ENCODE peak calls at places on chromosomes 1 and 21, in seven cellular contexts. F is astrocyte of the spinal cord; X is esophagus squamous epithelium; O is midbrain; M is mucosa of gallbladder; J is stimulated activated CD4-positive, alpha-beta T cell treated with anti-CD3 and anti-CD28 coated beads, Interleukin-4, amount 100 ng/mL, for 4 hours; N is NCI-H1417 treated with DMSO at 0.1 percent for 48 hours. H is an unnamed sample.

GRCh38 chr1:19453843-19454242 is 31.5 kb downstream of the CAPZB start:
- DNase-seq in F (no peak), X (no peak), O (no peak), M (no peak), J (no peak), N (no peak), H (no peak)

GRCh38 chr1:155389831-155390230 is 69.1 kb downstream of the RUSC1 start:
- DNase-seq in F (peak), X (no peak), O (no peak), M (no peak), J (no peak), N (no peak), H (no peak)

GRCh38 chr1:39167632-39168209 is 36.8 kb upstream of the MACF1 start:
- DNase-seq in F (no peak), X (no peak), O (no peak), M (no peak), J (no peak), N (no peak), H (no peak)

GRCh38 chr1:248871837-248872401 is 13.0 kb upstream of the ZNF692 start:
- DNase-seq in F (no peak), X (no peak), O (no peak), M (no peak), J (no peak), N (no peak), H (no peak)

GRCh38 chr1:233945573-233945972 is 41.1 kb downstream of the SLC35F3 start:
- DNase-seq in F (peak), X (no peak), O (no peak), M (peak), J (no peak), N (no peak), H (peak)

GRCh38 chr1:30145723-30146263 is 577.6 kb downstream of the MATN1 start:
- DNase-seq in F (no peak), X (no peak), O (no peak), M (no peak), J (no peak), N (no peak), H (no peak)

GRCh38 chr1:119714583-119714982 is 2.8 kb downstream of the PHGDH start:
- DNase-seq in F (no peak), X (no peak), O (peak), M (no peak), J (no peak), N (no peak), H (no peak)

GRCh38 chr21:46052703-46053651 is 44.9 kb upstream of the COL6A2 start:
- DNase-seq in F (peak), X (no peak), O (no peak), M (no peak), J (peak), N (no peak), H (peak)

GRCh38 chr1:87236585-87236984 is 92.1 kb upstream of the LMO4 start:
- DNase-seq in F (no peak), X (no peak), O (no peak), M (no peak), J (no peak), N (no peak), H (no peak)

GRCh38 chr21:45029298-45029967 is 44.9 kb upstream of the ADARB1 start:
- DNase-seq in F (peak), X (no peak), O (peak), M (no peak), J (no peak), N (no peak), H (peak)

GRCh38 chr1:33365560-33365997 is 44.7 kb upstream of the A3GALT2 start:
- DNase-seq in F (peak), X (no peak), O (no peak), M (no peak), J (no peak), N (no peak), H (peak)

GRCh38 chr1:235127774-235128452 is 724 bp downstream of the TOMM20 start:
- DNase-seq in F (peak), X (no peak), O (no peak), M (no peak), J (no peak), N (no peak), H (peak)

GRCh38 chr1:212218911-212219310 is 66.3 kb upstream of the PPP2R5A start:
- DNase-seq in F (peak), X (no peak), O (no peak), M (no peak), J (no peak), N (no peak), H (peak)

GRCh38 chr1:204723131-204723787 is 37.7 kb upstream of the LRRN2 start:
- DNase-seq in F (no peak), X (no peak), O (peak), M (no peak), J (no peak), N (no peak), H (peak)

GRCh38 chr21:15896501-15896900 is 166.7 kb downstream of the USP25 start:
- DNase-seq in F (no peak), X (no peak), O (no peak), M (no peak), J (no peak), N (no peak), H (no peak)

GRCh38 chr1:8629241-8630091 is 188.0 kb downstream of the RERE start:
- DNase-seq in F (peak), X (no peak), O (peak), M (no peak), J (no peak), N (peak), H (peak)

GRCh38 chr1:185400057-185400456 is 83.0 kb upstream of the IVNS1ABP start:
- DNase-seq in F (peak), X (no peak), O (no peak), M (no peak), J (no peak), N (no peak), H (peak)

GRCh38 chr21:44636209-44637017 is 743 bp upstream of the KRTAP10-10 start:
- DNase-seq in F (no peak), X (no peak), O (no peak), M (no peak), J (no peak), N (no peak), H (no peak)

GRCh38 chr1:78619446-78619802 is 824 bp upstream of the IFI44L start:
- DNase-seq in F (no peak), X (no peak), O (peak), M (no peak), J (no peak), N (no peak), H (no peak)

GRCh38 chr1:175802407-175803123 is 59.2 kb upstream of the TNR start:
- DNase-seq in F (no peak), X (no peak), O (no peak), M (no peak), J (no peak), N (no peak), H (no peak)

GRCh38 chr1:161439280-161440232 is 65.7 kb upstream of the FCGR2A start:
- DNase-seq in F (peak), X (no peak), O (no peak), M (no peak), J (peak), N (no peak), H (no peak)

GRCh38 chr1:205350626-205351235 is 6.0 kb downstream of the KLHDC8A start:
- DNase-seq in F (no peak), X (no peak), O (no peak), M (no peak), J (no peak), N (no peak), H (no peak)

GRCh38 chr1:11804666-11805453 is 904 bp downstream of the MTHFR start:
- DNase-seq in F (peak), X (no peak), O (no peak), M (no peak), J (peak), N (no peak), H (peak)

GRCh38 chr1:45870500-45870899 is 67.1 kb downstream of the MAST2 start:
- DNase-seq in F (no peak), X (no peak), O (no peak), M (no peak), J (no peak), N (no peak), H (peak)

H was measured in astrocyte of the hippocampus.